ENCODE peak calls at places on chromosomes 4 and X, in four cellular contexts. U, E, Q and J are unnamed samples.

GRCh38 chrX:31508338-31508737 is 436.5 kb upstream of the FTHL17 start:
- DNase-seq in U (no peak), E (peak; percentile 26), Q (peak; percentile 49), J (peak; percentile 15)

GRCh38 chrX:53089224-53089842 is 4.6 kb upstream of the KANTR start:
- DNase-seq in Q (peak; percentile 67), E (peak; percentile 66), U (peak; percentile 43), J (no peak)

GRCh38 chrX:114774691-114775090 is 190.8 kb downstream of the HTR2C start:
- DNase-seq in E (no peak), Q (no peak), U (no peak), J (no peak)

GRCh38 chr4:73068496-73069337 is 799 bp downstream of the COX18 start:
- DNase-seq in Q (peak; percentile 49), E (peak; percentile 16), U (no peak), J (peak; percentile 56)

GRCh38 chr4:139465922-139466321 is 12.0 kb downstream of the RAB33B start:
- DNase-seq in U (no peak), E (no peak), Q (no peak), J (no peak)

GRCh38 chr4:138910201-138910913 is 105.2 kb upstream of the NOCT start:
- DNase-seq in E (peak; percentile 52), Q (peak; percentile 34), U (no peak), J (peak; percentile 45)

GRCh38 chr4:81605278-81605677 is 133.6 kb upstream of the RASGEF1B start:
- DNase-seq in Q (no peak), U (no peak), E (no peak), J (no peak)

GRCh38 chr4:84887824-84888223 is 78.7 kb downstream of the WDFY3 start:
- DNase-seq in U (no peak), E (no peak), Q (peak; percentile 82), J (no peak)

GRCh38 chrX:95318882-95319281 is 1365.8 kb upstream of the DIAPH2 start:
- DNase-seq in Q (no peak), U (no peak), E (peak; percentile 31), J (no peak)

GRCh38 chrX:108331126-108331909 is 106.9 kb downstream of the COL4A6 start:
- DNase-seq in E (no peak), U (no peak), Q (no peak), J (no peak)

GRCh38 chr4:89434364-89434988 is 126.9 kb upstream of the GPRIN3 start:
- DNase-seq in Q (peak; percentile 61), E (peak; percentile 34), U (no peak), J (no peak)

GRCh38 chr4:118281611-118282442 is 71.0 kb downstream of the PRSS12 start:
- DNase-seq in E (no peak), U (no peak), Q (peak; percentile 53), J (peak; percentile 66)

GRCh38 chrX:124216396-124217124 is 115.9 kb upstream of the TEX13D start:
- DNase-seq in Q (no peak), E (no peak), U (no peak), J (no peak)

DNA sequence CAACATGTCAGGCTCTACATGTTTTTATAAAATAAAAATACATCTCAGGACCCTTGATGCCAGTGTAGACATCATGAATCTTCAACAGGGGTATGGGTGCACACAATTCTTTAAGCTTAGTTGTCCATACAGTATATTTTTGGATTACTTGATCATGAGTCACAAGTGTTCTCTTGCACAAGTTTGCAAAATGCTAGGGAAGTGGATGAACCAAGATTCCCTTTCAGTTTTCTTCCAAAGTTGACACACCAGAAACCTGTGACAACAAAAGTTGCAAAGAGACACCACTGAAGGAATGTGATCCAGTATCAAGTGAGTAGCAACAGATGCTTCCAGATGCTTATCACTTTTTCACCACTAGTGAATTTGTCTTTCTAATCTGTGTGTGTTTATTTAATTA is 1021.2 kb downstream of the PCDH7 start:
- DNase-seq in Q (peak; percentile 41), U (no peak), E (no peak), J (peak; percentile 50)
- TF ChIP-seq CTCF in Q (no peak), U (no peak), E (no peak), J (no peak)

GRCh38 chr4:137310156-137310555 is 222.1 kb downstream of the PCDH18 start:
- DNase-seq in E (no peak), Q (no peak), U (no peak), J (peak; percentile 23)

GRCh38 chr4:137312257-137312656 is 220.0 kb downstream of the PCDH18 start:
- DNase-seq in E (no peak), Q (peak; percentile 70), U (no peak), J (no peak)

GRCh38 chr4:137309424-137309823 is 222.9 kb downstream of the PCDH18 start:
- DNase-seq in Q (no peak), E (no peak), U (no peak), J (no peak)

GRCh38 chr4:137310593-137311490 is 221.5 kb downstream of the PCDH18 start:
- DNase-seq in E (peak; percentile 3), U (no peak), Q (peak; percentile 89), J (peak; percentile 27)

GRCh38 chr4:137307806-137308205 is 224.5 kb downstream of the PCDH18 start:
- DNase-seq in Q (peak; percentile 90), U (no peak), E (no peak), J (peak; percentile 20)
- H3K27ac ChIP-seq in Q (no peak overlapping the region), U (no peak overlapping the region), E (no peak overlapping the region), J (no peak overlapping the region)

GRCh38 chr4:71445819-71446218 is 107.0 kb downstream of the SLC4A4 start:
- DNase-seq in E (no peak), Q (no peak), U (no peak), J (no peak)
- H3K4me1 ChIP-seq in E (no peaks in the 10 kb centered on the region), Q (no peaks in the 10 kb centered on the region), U (no peaks in the 10 kb centered on the region), J (peaks cover 14% of the 10 kb centered on the region)

GRCh38 chr4:63582997-63583396 is 826.3 kb downstream of the TECRL start:
- DNase-seq in U (no peak), E (peak; percentile 32), Q (no peak), J (no peak)

GRCh38 chr4:63583561-63583960 is 825.7 kb downstream of the TECRL start:
- DNase-seq in E (no peak), U (no peak), Q (no peak), J (peak; percentile 44)

GRCh38 chr4:63580796-63581475 is 828.3 kb downstream of the TECRL start:
- DNase-seq in Q (no peak), E (no peak), U (no peak), J (no peak)

DNA sequence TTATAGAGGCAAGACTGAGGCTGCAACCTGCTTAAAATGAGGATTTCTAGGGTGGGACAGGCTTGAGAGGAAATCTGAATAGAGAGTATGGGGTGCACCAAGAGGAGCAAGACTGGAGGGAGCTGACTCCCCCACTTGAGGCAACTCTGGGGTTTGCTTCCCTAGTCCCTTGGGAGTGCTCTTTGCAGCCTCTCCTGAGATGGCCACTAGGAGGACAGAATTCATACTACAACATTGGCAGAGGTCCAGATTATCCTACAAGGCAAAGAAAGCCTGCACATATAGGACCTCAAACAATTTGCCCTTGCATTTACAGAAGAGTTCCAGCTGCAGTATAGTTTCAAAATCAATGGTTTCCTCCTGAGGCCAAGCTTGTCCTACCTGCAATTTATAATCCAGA is 830.9 kb downstream of the TECRL start:
- DNase-seq in U (no peak), Q (no peak), E (peak; percentile 7), J (peak; percentile 25)
- TF ChIP-seq CTCF in U (no peak), Q (no peak), E (peak; percentile 23), J (peak; percentile 22)

GRCh38 chrX:148556498-148556897 is 56.1 kb downstream of the AFF2 start:
- DNase-seq in Q (no peak), E (no peak), U (no peak), J (no peak)
- H3K27ac ChIP-seq in Q (no peak overlapping the region), E (no peak overlapping the region), U (no peak overlapping the region), J (no peak overlapping the region)

GRCh38 chr4:27791640-27792039 is 931.0 kb downstream of the STIM2 start:
- DNase-seq in U (no peak), E (no peak), Q (peak; percentile 73), J (peak; percentile 13)

GRCh38 chr4:27790911-27791310 is 930.3 kb downstream of the STIM2 start:
- DNase-seq in E (no peak), Q (peak; percentile 6), U (no peak), J (peak; percentile 71)

GRCh38 chr4:27789768-27790167 is 929.1 kb downstream of the STIM2 start:
- DNase-seq in Q (peak; percentile 8), E (no peak), U (no peak), J (peak; percentile 29)

DNA sequence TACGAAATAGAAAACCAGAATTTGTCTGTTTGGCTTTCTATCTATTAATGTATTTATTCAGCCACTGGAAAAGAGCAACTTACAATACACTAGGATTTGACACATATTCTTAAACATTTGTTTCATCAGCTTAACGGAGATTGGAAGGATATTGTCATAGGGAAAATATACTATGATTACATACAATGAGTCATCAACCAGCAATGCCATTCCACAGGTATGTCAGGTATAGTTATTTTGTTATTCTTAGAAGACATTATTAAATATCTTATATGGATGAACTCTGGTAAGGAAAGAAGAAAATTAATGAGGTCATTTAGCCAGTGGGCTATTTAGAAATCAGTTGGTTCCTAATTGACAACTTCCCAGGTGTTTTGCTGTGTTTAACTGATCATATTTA is 926.6 kb downstream of the STIM2 start:
- DNase-seq in U (no peak), E (no peak), Q (no peak), J (peak; percentile 68)
- H3K4me1 ChIP-seq in U (peaks cover 18% of the 10 kb centered on the region), E (no peaks in the 10 kb centered on the region), Q (no peaks in the 10 kb centered on the region), J (peaks cover 27% of the 10 kb centered on the region)

DNA sequence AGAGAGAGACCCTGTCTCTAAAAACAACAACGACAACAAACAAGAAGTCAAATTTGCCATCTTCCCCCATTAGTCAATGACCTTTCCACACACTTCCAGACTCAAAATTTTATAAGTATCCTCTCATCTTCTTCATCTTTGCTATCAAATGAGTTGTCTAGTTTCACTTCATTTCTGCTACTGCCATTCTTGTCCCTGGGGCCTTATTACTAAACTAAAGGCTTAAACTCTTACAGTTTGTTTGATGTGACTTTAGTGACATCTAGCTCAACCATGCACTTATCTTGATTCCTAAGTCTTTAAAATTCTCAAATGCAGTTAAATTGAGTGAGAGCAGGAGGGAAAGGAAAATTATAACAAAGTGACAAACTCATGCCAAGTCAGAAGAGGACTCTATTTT is 271.8 kb upstream of the GK2 start:
- DNase-seq in Q (no peak), E (no peak), U (no peak), J (no peak)
- TF ChIP-seq CTCF in Q (no peak), E (no peak), U (no peak), J (no peak)

GRCh38 chrX:2504706-2505332 is 4.0 kb upstream of the DHRSX start:
- DNase-seq in Q (no peak), E (no peak), U (no peak), J (no peak)
- H3K27ac ChIP-seq in Q (no peak overlapping the region), E (no peak overlapping the region), U (no peak overlapping the region), J (no peak overlapping the region)

GRCh38 chr4:185269286-185269685 is 59.9 kb downstream of the SNX25 start:
- DNase-seq in E (no peak), U (peak; percentile 39), Q (no peak), J (no peak)

GRCh38 chr4:185263419-185263818 is 54.0 kb downstream of the SNX25 start:
- DNase-seq in Q (no peak), U (no peak), E (no peak), J (no peak)

GRCh38 chr4:185270037-185270436 is 60.6 kb downstream of the SNX25 start:
- DNase-seq in Q (no peak), U (no peak), E (no peak), J (no peak)

GRCh38 chr4:185261971-185262370 is 52.6 kb downstream of the SNX25 start:
- DNase-seq in E (no peak), U (no peak), Q (peak; percentile 17), J (no peak)

GRCh38 chr4:185265942-185266341 is 56.5 kb downstream of the SNX25 start:
- DNase-seq in E (no peak), U (no peak), Q (peak; percentile 59), J (peak; percentile 33)
- H3K4me1 ChIP-seq in E (no peaks in the 10 kb centered on the region), U (peaks cover 20% of the 10 kb centered on the region), Q (no peaks in the 10 kb centered on the region), J (no peaks in the 10 kb centered on the region)